ENCODE peak calls at places on chromosome 10, in seven cellular contexts. U is tibial artery, I is upper lobe of left lung, S is uterus, R is body of pancreas, K is adrenal gland, G is heart right ventricle. Q is an unnamed sample.
A peak's percentile ranks its signal among the peaks of the same experiment; 100 is the strongest.

GRCh38 chr10:43228783-43229207 is 38.1 kb downstream of the RASGEF1A start:
- DNase-seq in U (peak; percentile 11), I (peak; percentile 22), S (no peak), R (no peak), K (peak; percentile 13), G (no peak), Q (no peak)

GRCh38 chr10:49601857-49602256 is 8.3 kb upstream of the SLC18A3 start:
- DNase-seq in U (no peak), I (peak; percentile 8), S (no peak), R (no peak), K (no peak), G (no peak), Q (peak; percentile 69)

GRCh38 chr10:47123889-47124288 is 176.1 kb upstream of the GDF10 start:
- DNase-seq in U (no peak), I (no peak), S (no peak), R (no peak), K (no peak), G (no peak), Q (no peak)

GRCh38 chr10:76036410-76036940 is 605.1 kb downstream of the LRMDA start:
- DNase-seq in U (peak; percentile 75), I (peak; percentile 70), S (peak; percentile 89), R (peak; percentile 70), K (peak; percentile 88), G (peak; percentile 73), Q (no peak)

GRCh38 chr10:71015674-71016073 is 127.3 kb upstream of the PCBD1 start:
- DNase-seq in U (no peak), I (no peak), S (no peak), R (no peak), K (no peak), G (no peak), Q (no peak)

GRCh38 chr10:127447197-127447596 is 101.9 kb upstream of the NPS start:
- DNase-seq in U (no peak), I (no peak), S (no peak), R (no peak), K (no peak), G (no peak), Q (no peak)

GRCh38 chr10:13536674-13537366 is 8.0 kb upstream of the BEND7 start:
- DNase-seq in U (no peak), I (peak; percentile 53), S (peak; percentile 21), R (peak; percentile 75), K (peak; percentile 64), G (peak; percentile 46), Q (no peak)

GRCh38 chr10:122780391-122780790 is 65.3 kb downstream of the CUZD1 start:
- DNase-seq in U (no peak), I (no peak), S (no peak), R (no peak), K (no peak), G (no peak), Q (no peak)

GRCh38 chr10:44352316-44353127 is 32.4 kb downstream of the CXCL12 start:
- DNase-seq in U (peak; percentile 28), I (no peak), S (peak; percentile 67), R (peak; percentile 90), K (no peak), G (peak; percentile 77), Q (no peak)

GRCh38 chr10:101495324-101495925 is 92.6 kb downstream of the POLL start:
- DNase-seq in U (no peak), I (no peak), S (no peak), R (no peak), K (no peak), G (no peak), Q (no peak)

GRCh38 chr10:31942435-31942834 is 13.8 kb upstream of the ARHGAP12 start:
- DNase-seq in U (no peak), I (no peak), S (no peak), R (no peak), K (no peak), G (no peak), Q (no peak)

DNA sequence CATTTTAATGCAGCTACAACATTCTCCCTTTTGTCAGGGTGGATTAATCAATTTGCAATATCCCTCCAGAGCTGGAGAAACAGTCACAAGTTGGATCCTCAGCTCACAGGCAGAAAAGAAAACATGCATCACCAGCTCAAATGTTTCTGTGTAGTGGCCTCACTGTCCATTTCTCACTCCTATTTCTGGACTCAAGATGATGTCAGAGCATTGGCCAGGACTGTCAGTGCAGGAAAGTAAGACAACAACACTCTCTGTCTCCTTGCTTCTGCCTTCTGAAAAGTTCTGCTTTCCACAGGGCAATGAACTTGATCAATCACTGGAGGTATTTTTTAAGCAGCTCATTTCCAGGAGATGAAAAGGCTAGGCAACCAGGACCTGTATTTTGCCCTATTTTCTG is 8.2 kb upstream of the SVIL start:
- DNase-seq in U (peak; percentile 73), I (no peak), S (no peak), R (peak; percentile 27), K (peak; percentile 46), G (no peak), Q (no peak)
- H3K27ac ChIP-seq in U (peak overlapping the region; percentile 86), I (peak overlapping the region; percentile 44), S (peak overlapping the region; percentile 93), R (no peak overlapping the region), K (no peak overlapping the region), G (peak overlapping the region; percentile 82), Q (no peak overlapping the region)

DNA sequence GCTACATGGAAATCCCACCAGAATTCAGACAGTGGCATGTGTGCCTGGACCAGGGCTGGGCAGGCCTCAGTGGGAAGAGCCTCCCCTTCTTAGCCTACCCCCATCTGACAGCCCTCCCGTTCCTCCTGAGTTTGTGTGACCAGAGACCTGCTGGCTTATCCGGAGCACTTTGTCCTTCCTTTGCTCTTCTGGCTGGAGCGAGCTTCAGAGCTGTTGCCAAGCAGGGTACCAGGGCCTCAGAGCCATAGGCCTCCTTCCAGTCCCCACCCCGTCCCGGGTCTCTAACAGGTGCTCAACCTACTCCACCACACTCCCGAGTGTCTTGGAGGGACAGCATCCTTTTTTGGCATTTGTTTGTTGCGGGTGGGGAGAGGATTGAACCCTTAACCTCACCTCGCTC is 26.5 kb upstream of the TRIM8 start:
- DNase-seq in U (no peak), I (no peak), S (no peak), R (no peak), K (no peak), G (no peak), Q (no peak)
- H3K27ac ChIP-seq in U (no peak overlapping the region), I (no peak overlapping the region), S (no peak overlapping the region), R (no peak overlapping the region), K (no peak overlapping the region), G (no peak overlapping the region), Q (no peak overlapping the region)

GRCh38 chr10:22620929-22621328 is 93.4 kb downstream of the PIP4K2A start:
- DNase-seq in U (no peak), I (no peak), S (no peak), R (no peak), K (no peak), G (no peak), Q (no peak)
- H3K27ac ChIP-seq in U (peak overlapping the region; percentile 12), I (peak overlapping the region; percentile 56), S (peak overlapping the region; percentile 3), R (no peak overlapping the region), K (no peak overlapping the region), G (peak overlapping the region; percentile 4), Q (peak overlapping the region; percentile 82)

GRCh38 chr10:6220418-6221191 is 17.9 kb downstream of the PFKFB3 start:
- DNase-seq in U (no peak), I (no peak), S (no peak), R (no peak), K (no peak), G (no peak), Q (no peak)
- H3K27ac ChIP-seq in U (no peak overlapping the region), I (peak overlapping the region; percentile 3), S (no peak overlapping the region), R (no peak overlapping the region), K (no peak overlapping the region), G (no peak overlapping the region), Q (no peak overlapping the region)

DNA sequence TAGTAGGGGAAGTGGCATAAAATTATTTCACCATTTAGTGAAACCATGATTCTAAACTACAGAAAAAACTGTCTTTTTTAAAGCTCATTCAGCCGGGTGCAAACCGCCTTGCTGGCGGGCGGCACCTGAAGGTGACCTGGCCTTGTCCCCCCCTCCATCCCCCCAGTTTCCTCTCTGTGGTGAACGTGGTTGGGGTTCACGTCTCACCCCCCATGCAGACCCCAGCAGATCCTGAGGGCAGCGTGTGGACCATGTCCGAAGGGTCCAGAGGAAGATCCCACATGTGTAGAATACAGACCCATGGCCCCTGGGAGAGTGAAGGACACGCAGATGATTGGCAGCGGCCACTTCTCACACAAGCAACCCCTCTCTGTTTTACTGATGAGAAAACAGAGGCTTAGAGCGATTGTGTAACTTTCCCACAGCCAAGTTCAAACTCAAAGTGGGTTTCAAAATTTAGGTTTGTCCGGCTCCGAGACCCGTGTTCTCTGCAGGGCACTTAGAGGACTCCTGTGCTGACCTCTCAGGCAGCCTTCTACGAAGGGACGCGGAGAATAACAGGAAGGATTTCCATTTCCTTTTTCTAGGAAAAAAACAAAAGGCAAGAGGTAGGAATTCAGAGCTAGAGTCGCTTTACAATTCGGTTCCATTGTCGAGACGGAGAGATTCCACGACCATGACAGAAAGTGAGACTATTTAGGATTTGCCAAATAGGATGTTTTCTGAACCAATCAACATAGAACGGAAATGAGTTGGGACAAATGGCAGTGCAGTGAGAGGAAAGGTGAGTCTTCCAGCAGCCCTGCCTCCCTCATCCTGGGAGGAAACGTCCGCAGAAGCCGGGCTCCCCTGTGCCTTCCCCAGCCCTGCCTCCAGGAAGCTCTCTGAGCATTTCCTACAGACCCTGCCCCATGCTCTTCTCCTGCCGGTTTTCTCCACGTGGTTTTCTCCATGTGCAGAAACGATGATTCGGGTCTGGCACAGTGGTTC is 67.6 kb upstream of the PITRM1 start:
- DNase-seq in U (no peak), I (no peak), S (no peak), R (no peak), K (no peak), G (no peak), Q (no peak)
- H3K27ac ChIP-seq in U (no peak overlapping the region), I (no peak overlapping the region), S (peak overlapping the region; percentile 59), R (no peak overlapping the region), K (no peak overlapping the region), G (peak overlapping the region; percentile 78), Q (no peak overlapping the region)

DNA sequence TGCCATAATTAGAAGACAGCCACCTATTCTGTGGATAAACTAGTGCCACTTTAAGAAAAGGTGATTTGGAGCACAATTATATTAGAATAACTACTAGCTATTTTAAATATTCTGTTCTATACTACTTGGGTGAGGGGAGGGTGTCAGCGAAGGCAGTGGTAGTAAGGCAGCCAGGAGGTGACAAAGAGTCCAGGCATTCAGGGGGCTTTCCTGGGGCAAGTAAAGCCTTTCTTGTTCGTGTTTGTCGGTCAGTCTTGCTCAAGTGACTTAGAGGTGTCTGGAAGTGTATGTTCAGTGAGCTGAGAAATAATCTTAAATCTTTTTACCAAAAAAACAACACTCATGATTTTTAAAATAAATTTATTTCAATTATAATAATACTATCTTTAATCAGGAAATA is 34.4 kb downstream of the ADD3 start:
- DNase-seq in U (no peak), I (no peak), S (no peak), R (no peak), K (no peak), G (no peak), Q (no peak)
- H3K27ac ChIP-seq in U (no peak overlapping the region), I (no peak overlapping the region), S (no peak overlapping the region), R (no peak overlapping the region), K (no peak overlapping the region), G (no peak overlapping the region), Q (no peak overlapping the region)

GRCh38 chr10:87866575-87866974 is 3.1 kb downstream of the PTEN start:
- DNase-seq in U (no peak), I (no peak), S (no peak), R (no peak), K (no peak), G (no peak), Q (no peak)

GRCh38 chr10:87868277-87868676 is 4.9 kb downstream of the PTEN start:
- DNase-seq in U (no peak), I (no peak), S (no peak), R (no peak), K (no peak), G (no peak), Q (no peak)

GRCh38 chr10:87870154-87870553 is 6.7 kb downstream of the PTEN start:
- DNase-seq in U (no peak), I (no peak), S (no peak), R (no peak), K (no peak), G (no peak), Q (no peak)

GRCh38 chr10:87865201-87866025 is 2.0 kb downstream of the PTEN start:
- DNase-seq in U (no peak), I (no peak), S (no peak), R (no peak), K (no peak), G (no peak), Q (no peak)

GRCh38 chr10:87867453-87867852 is 4.0 kb downstream of the PTEN start:
- DNase-seq in U (no peak), I (no peak), S (no peak), R (no peak), K (no peak), G (no peak), Q (no peak)
- H3K27ac ChIP-seq in U (peak overlapping the region; percentile 83), I (peak overlapping the region; percentile 100), S (peak overlapping the region; percentile 100), R (no peak overlapping the region), K (no peak overlapping the region), G (peak overlapping the region; percentile 97), Q (no peak overlapping the region)